ENCODE peak calls at places on chromosome 20, in four cellular contexts. E, M, D and T are unnamed samples.

GRCh38 chr20:53413188-53413631 is 180.4 kb downstream of the ZNF217 start:
- DNase-seq in D (no peak), M (peak), E (no peak), T (peak)

GRCh38 chr20:17358854-17359253 is 132.0 kb downstream of the PCSK2 start:
- DNase-seq in D (no peak), E (no peak), M (no peak), T (no peak)

GRCh38 chr20:43541214-43541613 is 17.6 kb upstream of the SGK2 start:
- DNase-seq in E (no peak), D (no peak), M (no peak), T (no peak)

GRCh38 chr20:57386762-57387161 is 4.4 kb upstream of the RBM38 start:
- DNase-seq in E (no peak), M (no peak), D (no peak), T (no peak)

GRCh38 chr20:22536956-22537756 is 47.2 kb downstream of the FOXA2 start:
- DNase-seq in E (no peak), M (no peak), D (no peak), T (no peak)

GRCh38 chr20:22848364-22848763 is 186.7 kb upstream of the SSTR4 start:
- DNase-seq in M (no peak), E (no peak), D (no peak), T (no peak)

GRCh38 chr20:36391456-36391855 is 85.3 kb downstream of the DLGAP4 start:
- DNase-seq in M (no peak), D (no peak), E (no peak), T (no peak)

GRCh38 chr20:667351-668034 is 8.1 kb downstream of the SCRT2 start:
- DNase-seq in M (peak), D (peak), E (no peak), T (peak)

GRCh38 chr20:5524886-5525285 is 208.1 kb upstream of the PROKR2 start:
- DNase-seq in D (peak), M (no peak), E (no peak), T (no peak)

DNA sequence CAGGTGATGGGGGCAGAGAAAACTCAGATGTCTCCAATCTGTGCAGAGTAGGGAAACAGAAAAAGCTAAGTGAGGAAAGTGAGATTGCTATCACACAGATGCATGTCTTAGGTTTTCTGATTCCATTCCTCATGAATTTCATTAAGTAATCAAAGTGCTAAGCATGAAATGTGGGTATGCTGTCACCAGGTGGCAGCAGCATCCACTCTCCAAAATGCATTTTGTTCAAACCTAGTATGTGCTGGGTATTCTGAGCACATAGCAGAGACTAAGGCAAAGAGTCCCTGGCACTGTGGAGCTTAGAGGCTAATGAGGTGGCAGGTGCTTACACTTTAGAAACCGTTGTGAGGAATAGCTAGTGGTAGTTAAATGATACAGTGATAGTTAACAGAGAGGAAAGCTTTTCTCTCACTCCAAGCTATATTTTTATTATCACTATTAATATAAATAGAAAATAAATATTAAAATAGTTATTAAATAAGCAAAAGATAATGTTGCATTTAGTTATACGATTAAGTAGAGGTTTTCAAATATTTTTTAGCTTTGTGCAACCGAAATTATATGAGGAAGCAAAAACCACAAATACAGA is 179.5 kb downstream of the CDH26 start:
- DNase-seq in M (peak), D (peak), E (no peak), T (peak)
- TF ChIP-seq POLR2A in M (no peak), D (no peak), E (no peak), T (no peak)

DNA sequence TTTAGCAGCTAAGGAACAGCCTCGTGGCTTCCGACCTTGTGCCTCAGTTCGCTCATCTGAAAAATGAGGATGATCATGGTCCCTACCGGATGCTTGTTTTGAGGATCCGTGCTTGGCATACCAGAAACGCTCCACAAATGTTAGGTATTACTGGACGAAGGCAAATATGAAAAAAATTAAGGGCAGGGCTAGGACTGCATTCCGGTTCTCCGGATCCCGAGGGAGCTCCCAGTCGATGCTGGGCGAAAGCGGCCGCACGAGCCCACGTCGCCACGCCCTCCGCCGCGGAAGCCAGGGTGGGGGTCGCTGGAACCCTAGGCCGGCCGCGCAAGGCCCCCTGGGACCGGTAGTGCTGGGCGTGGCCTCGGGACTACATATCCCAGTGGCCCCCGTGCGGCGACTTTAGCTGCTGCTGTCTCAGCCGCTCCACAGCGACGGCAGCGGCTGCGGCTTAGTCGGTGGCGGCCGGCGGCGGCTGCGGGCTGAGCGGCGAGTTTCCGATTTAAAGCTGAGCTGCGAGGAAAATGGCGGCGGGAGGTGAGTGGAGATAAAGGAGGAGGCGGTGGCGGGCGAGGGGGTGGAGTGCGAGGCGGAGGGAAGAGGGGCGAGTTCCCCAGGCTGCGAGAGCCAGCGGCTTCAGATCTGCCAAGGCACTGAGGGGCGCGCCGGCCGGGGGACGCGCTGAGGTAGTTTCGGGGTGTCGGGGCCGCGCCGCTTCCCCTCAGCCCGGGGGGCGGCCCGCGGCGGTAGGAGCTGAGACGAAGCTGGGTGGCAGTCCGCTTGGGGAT is at the start of gene NCOA3:
- DNase-seq in M (peak), E (peak), D (peak), T (peak)
- TF ChIP-seq POLR2A in M (peak), E (peak), D (peak), T (peak)

GRCh38 chr20:64055893-64056638 is 6.6 kb upstream of the SOX18 start:
- DNase-seq in D (peak), M (no peak), E (no peak), T (no peak)

GRCh38 chr20:64056639-64056888 is 6.4 kb upstream of the TCEA2 start:
- DNase-seq in D (no peak), E (no peak), M (no peak), T (no peak)

GRCh38 chr20:64058536-64058935 is 4.5 kb upstream of the TCEA2 start:
- DNase-seq in D (no peak), M (no peak), E (no peak), T (no peak)

GRCh38 chr20:64057628-64058498 is 5.1 kb upstream of the TCEA2 start:
- DNase-seq in M (peak), E (peak), D (peak), T (peak)

DNA sequence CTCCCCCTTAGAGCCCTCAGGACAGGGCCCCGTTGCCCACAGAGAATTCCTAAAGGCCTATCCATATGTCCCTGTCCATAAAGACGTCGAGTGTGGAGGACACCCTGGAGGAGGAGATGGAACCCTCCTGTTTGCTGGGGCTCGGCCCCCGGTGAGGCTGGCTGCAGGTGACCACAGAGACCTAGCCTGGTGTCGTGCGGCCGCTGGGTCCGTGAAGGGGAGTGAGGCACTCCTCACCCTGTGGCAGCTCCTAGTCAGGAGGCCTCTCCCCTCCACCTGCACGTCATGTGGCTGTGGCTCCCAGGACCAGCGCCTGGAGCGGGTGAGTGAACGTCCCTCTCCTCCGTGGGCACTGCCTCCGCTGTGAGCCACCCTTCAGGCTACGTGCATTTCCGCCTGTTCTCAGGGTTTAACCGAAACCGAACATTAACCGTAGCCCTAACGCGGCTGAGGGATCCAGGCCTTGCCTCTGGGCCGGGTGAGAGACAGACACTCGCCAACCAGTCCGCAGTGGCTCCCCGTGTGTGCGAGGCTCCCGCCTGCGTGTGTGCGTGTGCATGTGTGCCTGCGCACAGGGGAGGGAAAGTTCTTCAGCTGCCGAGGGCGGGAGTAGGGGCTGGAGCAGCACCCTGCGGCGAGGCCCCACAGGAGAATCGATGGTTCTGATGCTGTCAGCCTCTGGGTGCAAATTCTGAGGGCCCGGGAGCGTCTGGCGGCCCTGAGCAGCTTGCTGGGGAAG is 5.9 kb upstream of the TCEA2 start:
- DNase-seq in E (no peak), M (no peak), D (no peak), T (no peak)
- TF ChIP-seq POLR2A in E (no peak), M (no peak), D (no peak), T (no peak)

GRCh38 chr20:63681609-63682142 is 14.8 kb upstream of the TNFRSF6B start:
- DNase-seq in E (no peak), M (no peak), D (no peak), T (no peak)

GRCh38 chr20:63680857-63681608 is 15.4 kb upstream of the TNFRSF6B start:
- DNase-seq in D (no peak), M (no peak), E (no peak), T (no peak)

GRCh38 chr20:63680427-63680826 is 16.0 kb upstream of the TNFRSF6B start:
- DNase-seq in E (no peak), M (no peak), D (no peak), T (no peak)

GRCh38 chr20:63679799-63680305 is 16.6 kb upstream of the TNFRSF6B start:
- DNase-seq in M (no peak), D (no peak), E (no peak), T (no peak)

DNA sequence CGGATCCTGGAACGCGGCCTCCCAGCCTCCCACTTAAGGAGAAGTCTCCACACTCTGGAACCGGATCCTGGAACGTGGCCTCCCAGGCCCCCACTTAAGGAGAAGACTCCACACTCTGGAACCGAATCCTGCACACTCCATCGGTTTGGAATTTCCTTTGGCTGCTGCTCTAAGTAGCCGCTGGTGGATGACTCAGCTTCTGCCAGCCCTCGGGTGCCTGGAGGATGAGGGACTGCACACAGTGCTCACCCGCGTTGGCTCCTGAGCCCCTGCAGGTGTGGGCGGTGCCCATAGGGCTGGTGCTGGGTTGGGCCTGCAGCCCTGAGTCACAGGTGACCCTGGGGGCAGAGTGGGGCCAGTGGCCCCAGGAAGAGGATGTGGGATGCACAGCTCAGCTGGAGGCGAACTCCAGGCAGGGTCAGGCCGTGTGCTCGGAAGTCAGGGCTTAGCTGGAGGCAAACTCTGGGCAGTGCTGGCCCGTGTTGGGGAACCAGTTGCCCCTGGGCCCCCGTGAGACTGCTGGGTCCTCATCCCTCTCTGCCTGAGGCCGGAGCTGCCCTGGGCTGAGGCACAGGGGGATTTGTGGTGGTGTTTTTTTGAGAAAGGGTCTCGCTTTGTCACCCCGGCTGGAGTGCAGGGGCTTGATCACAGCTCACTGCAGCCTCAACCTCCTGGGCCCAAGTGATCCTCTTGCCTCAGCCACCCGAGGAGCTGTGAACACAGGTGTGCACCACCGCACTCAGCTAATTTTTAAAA is 13.9 kb upstream of the TNFRSF6B start:
- DNase-seq in D (peak), E (peak), M (peak), T (no peak)
- TF ChIP-seq POLR2A in D (no peak), E (no peak), M (peak), T (no peak)

GRCh38 chr20:25856256-25856884 is 159.7 kb upstream of the ZNF337 start:
- DNase-seq in D (no peak), M (no peak), E (no peak), T (no peak)

GRCh38 chr20:25858495-25859425 is 162.1 kb upstream of the ZNF337 start:
- DNase-seq in M (no peak), D (no peak), E (no peak), T (no peak)

GRCh38 chr20:25863536-25864325 is 167.1 kb upstream of the ZNF337 start:
- DNase-seq in D (no peak), E (no peak), M (no peak), T (no peak)

GRCh38 chr20:25860531-25861150 is 164.0 kb upstream of the ZNF337 start:
- DNase-seq in D (no peak), E (no peak), M (no peak), T (no peak)

GRCh38 chr20:25859649-25860530 is 163.2 kb upstream of the ZNF337 start:
- DNase-seq in D (peak), M (no peak), E (peak), T (peak)
- TF ChIP-seq POLR2A in D (no peak), M (no peak), E (no peak), T (no peak)

GRCh38 chr20:62926229-62927127 is at the start of gene DIDO1:
- DNase-seq in D (peak), M (peak), E (peak), T (peak)
- TF ChIP-seq POLR2A in D (peak), M (no peak), E (peak), T (peak)

DNA sequence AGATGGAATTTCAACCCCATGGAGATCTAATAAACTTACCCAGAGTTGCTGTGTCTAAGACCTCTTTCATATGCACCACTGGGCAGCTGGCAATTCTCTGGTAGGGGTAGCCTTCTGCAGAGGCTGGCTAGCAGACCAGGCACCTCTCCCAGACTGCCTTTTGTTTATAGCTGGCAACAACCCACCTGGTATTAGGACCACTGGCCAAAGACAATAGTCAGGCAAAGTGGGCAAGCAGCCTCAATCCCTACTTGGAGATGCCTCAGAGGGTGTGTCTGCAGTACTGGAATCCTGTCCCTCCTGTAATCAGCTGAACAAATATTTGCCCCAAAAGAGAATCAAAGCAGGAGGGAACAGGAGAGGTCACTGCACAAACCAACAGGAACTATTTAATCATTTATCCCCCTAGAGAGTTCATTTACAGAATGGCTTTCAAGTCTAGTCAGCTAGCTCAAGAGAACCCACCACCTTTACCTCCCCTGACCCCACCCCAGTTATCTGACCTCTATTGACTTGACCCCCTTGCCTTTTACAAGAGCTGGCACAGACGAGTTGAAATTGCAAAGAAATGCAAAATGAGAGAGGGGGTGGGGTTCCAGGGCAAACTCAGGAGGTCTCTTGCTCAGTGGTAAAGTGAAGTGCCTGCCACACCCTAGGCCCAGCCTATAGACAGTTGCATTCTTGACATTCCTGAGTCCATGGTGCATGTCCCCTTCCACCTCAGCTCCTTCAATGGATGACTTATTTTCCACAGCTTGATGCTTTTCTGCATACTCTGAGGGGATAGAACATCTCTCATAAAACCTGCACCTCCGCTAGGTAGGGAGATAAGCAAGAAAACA is 2.8 kb downstream of the BCL2L1 start:
- DNase-seq in M (peak), D (no peak), E (peak), T (peak)
- TF ChIP-seq POLR2A in M (no peak), D (no peak), E (no peak), T (peak)

GRCh38 chr20:7327815-7328214 is 560.3 kb downstream of the BMP2 start:
- DNase-seq in E (no peak), M (no peak), D (no peak), T (no peak)
- TF ChIP-seq POLR2A in E (no peak), M (no peak), D (no peak), T (no peak)

DNA sequence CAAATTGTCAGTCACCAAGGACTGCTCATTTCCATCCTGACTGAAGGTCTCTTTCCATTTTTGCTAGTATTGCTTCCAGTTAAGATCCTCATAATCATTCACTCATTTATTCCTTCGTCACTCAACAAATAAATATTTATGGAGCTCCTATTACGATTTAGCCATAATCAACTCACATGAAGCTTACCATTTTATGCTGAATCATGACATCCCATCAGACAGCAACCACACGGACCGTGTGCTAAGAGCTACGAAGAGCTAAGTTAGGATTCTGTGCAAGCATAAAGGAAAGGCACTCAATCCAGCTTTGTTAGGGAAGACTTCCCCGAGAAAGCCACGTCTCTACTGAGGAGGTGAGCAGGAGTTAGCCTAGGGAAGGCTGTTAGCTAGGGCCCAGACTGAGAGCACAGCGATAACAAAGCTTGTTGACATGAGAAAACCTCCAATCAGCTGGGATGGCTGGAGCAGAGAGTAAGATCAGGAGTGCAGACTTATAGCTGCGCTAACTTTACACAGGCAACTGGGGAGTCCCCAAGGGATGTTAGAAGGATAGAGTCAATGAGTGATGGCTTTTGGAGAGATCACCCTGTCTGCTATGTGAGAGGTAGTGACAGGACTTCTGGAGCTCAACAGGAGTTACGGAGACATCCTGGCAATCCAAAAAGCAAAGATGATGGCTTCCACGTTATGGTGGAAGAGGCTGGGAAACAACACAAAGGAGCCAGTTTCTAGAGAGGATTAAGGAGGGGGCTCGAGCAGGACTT is 2.6 kb upstream of the GID8 start:
- DNase-seq in D (no peak), E (no peak), M (no peak), T (peak)
- TF ChIP-seq POLR2A in D (no peak), E (no peak), M (no peak), T (no peak)